ENCODE peak calls at places on chromosomes 16 and 17, in four cellular contexts. X is IMR-90, Y is mesenchymal stem cell, N is mesendoderm. V is an unnamed sample.
A peak's percentile ranks its signal among the peaks of the same experiment; 100 is the strongest.

GRCh38 chr16:15498427-15499175 is 64.2 kb downstream of the BMERB1 start:
- DNase-seq in X (peak; percentile 71), Y (peak; percentile 33), N (peak; percentile 49), V (no peak)

GRCh38 chr17:6708357-6708961 is 4.7 kb downstream of the SLC13A5 start:
- DNase-seq in X (no peak), Y (no peak), N (no peak), V (no peak)

GRCh38 chr17:57379237-57380054 is 123.1 kb downstream of the MSI2 start:
- DNase-seq in X (peak; percentile 12), Y (peak; percentile 80), N (peak; percentile 68), V (no peak)

GRCh38 chr17:79923974-79924638 is 84.9 kb upstream of the CBX4 start:
- DNase-seq in X (peak; percentile 12), Y (peak; percentile 41), N (peak; percentile 79), V (no peak)

GRCh38 chr16:81521141-81521626 is 76.6 kb downstream of the CMIP start:
- DNase-seq in X (no peak), Y (no peak), N (peak; percentile 49), V (no peak)

GRCh38 chr17:40864661-40865380 is 2.2 kb downstream of the KRT12 start:
- DNase-seq in X (no peak), Y (no peak), N (no peak), V (no peak)

GRCh38 chr16:60907645-60908044 is 1128.6 kb downstream of the CDH8 start:
- DNase-seq in X (no peak), Y (no peak), N (peak; percentile 21), V (no peak)

GRCh38 chr16:58032710-58033293 is 7.2 kb downstream of the MMP15 start:
- DNase-seq in X (no peak), Y (no peak), N (peak; percentile 76), V (no peak)

GRCh38 chr16:28820016-28820415 is 2.8 kb upstream of the ATXN2L start:
- DNase-seq in X (no peak), Y (no peak), N (no peak), V (no peak)

GRCh38 chr17:17722081-17722905 is 41.0 kb downstream of the RAI1 start:
- DNase-seq in X (peak; percentile 58), Y (peak; percentile 49), N (peak; percentile 60), V (no peak)

GRCh38 chr17:81020767-81021497 is 14.0 kb upstream of the BAIAP2 start:
- DNase-seq in X (peak; percentile 34), Y (no peak), N (no peak), V (no peak)
- H3K4me3 ChIP-seq in X (no peak overlapping the region), Y (no peak overlapping the region), N (no peak overlapping the region), V (no peak overlapping the region)

GRCh38 chr16:31074814-31075183 is 577 bp downstream of the ZNF646 start:
- DNase-seq in X (peak; percentile 12), Y (no peak), N (no peak), V (no peak)
- H3K4ac ChIP-seq in X (peak overlapping the region; percentile 90), Y (peak overlapping the region; percentile 47), N (no peak overlapping the region), V (peak overlapping the region; percentile 89)

GRCh38 chr16:67014641-67015315 is 14.2 kb upstream of the CBFB start:
- DNase-seq in X (no peak), Y (no peak), N (no peak), V (no peak)
- H3K4me3 ChIP-seq in X (no peak overlapping the region), Y (no peak overlapping the region), N (no peak overlapping the region), V (no peak overlapping the region)

DNA sequence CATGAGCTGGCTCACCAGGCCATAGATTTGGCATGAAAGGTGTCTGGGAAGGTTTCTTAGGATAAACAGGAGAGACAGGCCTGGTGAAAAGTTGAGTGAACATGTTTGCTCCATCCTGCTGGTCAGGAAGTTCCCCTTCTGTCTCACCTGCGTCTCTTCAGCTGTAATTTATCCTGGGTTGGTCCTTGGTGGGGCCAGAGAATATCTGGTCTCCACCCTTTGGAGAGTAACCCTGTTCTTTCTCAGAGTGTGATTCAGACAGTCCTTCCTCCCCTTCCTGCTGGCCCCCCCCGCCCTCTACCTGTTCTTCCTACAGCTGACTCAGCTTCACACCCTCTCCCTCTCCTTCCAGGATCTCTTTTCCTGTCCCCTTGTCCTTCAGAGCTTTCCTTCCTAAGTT is 17.1 kb downstream of the MINK1 start:
- DNase-seq in X (no peak), Y (no peak), N (no peak), V (peak; percentile 66)
- H3K4ac ChIP-seq in X (no peak overlapping the region), Y (no peak overlapping the region), N (no peak overlapping the region), V (peak overlapping the region; percentile 77)

V was measured in trophoblast cell.